ENCODE peak calls at places on chromosome 18, in seven cellular contexts. One of them, this sample, is unnamed.

GRCh38 chr18:61963705-61964104 is 70.9 kb upstream of the RNF152 start:
- DNase-seq in HTR-8/SVneo: no peak
- DNase-seq in stimulated activated CD4-positive, alpha-beta T cell treated with anti-CD3 and anti-CD28 coated beads, TNF-alpha, amount 100 ng/mL, for 1 hour: no peak
- DNase-seq in CD8-positive, alpha-beta memory T cell: no peak
- DNase-seq in HepG2: no peak
- DNase-seq in A673: no peak
- DNase-seq in NCI-H748 treated with DMSO at 0.1 percent for 48 hours: no peak
- DNase-seq in this sample: no peak

GRCh38 chr18:4960578-4960977 is 236.5 kb downstream of the AKAIN1 start:
- DNase-seq in HepG2: no peak
- DNase-seq in stimulated activated CD4-positive, alpha-beta T cell treated with anti-CD3 and anti-CD28 coated beads, TNF-alpha, amount 100 ng/mL, for 1 hour: no peak
- DNase-seq in A673: no peak
- DNase-seq in NCI-H748 treated with DMSO at 0.1 percent for 48 hours: no peak
- DNase-seq in CD8-positive, alpha-beta memory T cell: no peak
- DNase-seq in HTR-8/SVneo: no peak
- DNase-seq in this sample: no peak

GRCh38 chr18:37405229-37405628 is 160.4 kb downstream of the CELF4 start:
- DNase-seq in stimulated activated CD4-positive, alpha-beta T cell treated with anti-CD3 and anti-CD28 coated beads, TNF-alpha, amount 100 ng/mL, for 1 hour: no peak
- DNase-seq in HTR-8/SVneo: no peak
- DNase-seq in CD8-positive, alpha-beta memory T cell: no peak
- DNase-seq in A673: no peak
- DNase-seq in HepG2: no peak
- DNase-seq in NCI-H748 treated with DMSO at 0.1 percent for 48 hours: no peak
- DNase-seq in this sample: no peak

GRCh38 chr18:11487390-11487789 is 122.0 kb upstream of the SLC35G4 start:
- DNase-seq in NCI-H748 treated with DMSO at 0.1 percent for 48 hours: no peak
- DNase-seq in HTR-8/SVneo: no peak
- DNase-seq in HepG2: no peak
- DNase-seq in CD8-positive, alpha-beta memory T cell: no peak
- DNase-seq in A673: no peak
- DNase-seq in stimulated activated CD4-positive, alpha-beta T cell treated with anti-CD3 and anti-CD28 coated beads, TNF-alpha, amount 100 ng/mL, for 1 hour: no peak
- DNase-seq in this sample: peak

GRCh38 chr18:9855686-9856085 is 30.1 kb upstream of the TXNDC2 start:
- DNase-seq in A673: no peak
- DNase-seq in CD8-positive, alpha-beta memory T cell: no peak
- DNase-seq in HTR-8/SVneo: no peak
- DNase-seq in NCI-H748 treated with DMSO at 0.1 percent for 48 hours: no peak
- DNase-seq in stimulated activated CD4-positive, alpha-beta T cell treated with anti-CD3 and anti-CD28 coated beads, TNF-alpha, amount 100 ng/mL, for 1 hour: no peak
- DNase-seq in HepG2: no peak
- DNase-seq in this sample: no peak

GRCh38 chr18:6022840-6023239 is 127.5 kb upstream of the TMEM200C start:
- DNase-seq in NCI-H748 treated with DMSO at 0.1 percent for 48 hours: no peak
- DNase-seq in HepG2: no peak
- DNase-seq in stimulated activated CD4-positive, alpha-beta T cell treated with anti-CD3 and anti-CD28 coated beads, TNF-alpha, amount 100 ng/mL, for 1 hour: no peak
- DNase-seq in A673: no peak
- DNase-seq in HTR-8/SVneo: no peak
- DNase-seq in CD8-positive, alpha-beta memory T cell: no peak
- DNase-seq in this sample: no peak

GRCh38 chr18:52326001-52326400 is 14.0 kb upstream of the DCC start:
- DNase-seq in stimulated activated CD4-positive, alpha-beta T cell treated with anti-CD3 and anti-CD28 coated beads, TNF-alpha, amount 100 ng/mL, for 1 hour: no peak
- DNase-seq in HTR-8/SVneo: no peak
- DNase-seq in A673: peak
- DNase-seq in NCI-H748 treated with DMSO at 0.1 percent for 48 hours: peak
- DNase-seq in CD8-positive, alpha-beta memory T cell: no peak
- DNase-seq in HepG2: no peak
- DNase-seq in this sample: no peak

GRCh38 chr18:10797882-10798281 is 272.1 kb downstream of the NAPG start:
- DNase-seq in CD8-positive, alpha-beta memory T cell: no peak
- DNase-seq in stimulated activated CD4-positive, alpha-beta T cell treated with anti-CD3 and anti-CD28 coated beads, TNF-alpha, amount 100 ng/mL, for 1 hour: no peak
- DNase-seq in HTR-8/SVneo: no peak
- DNase-seq in NCI-H748 treated with DMSO at 0.1 percent for 48 hours: no peak
- DNase-seq in A673: no peak
- DNase-seq in HepG2: no peak
- DNase-seq in this sample: no peak

GRCh38 chr18:58732471-58732870 is 61.2 kb downstream of the MALT1 start:
- DNase-seq in stimulated activated CD4-positive, alpha-beta T cell treated with anti-CD3 and anti-CD28 coated beads, TNF-alpha, amount 100 ng/mL, for 1 hour: no peak
- DNase-seq in NCI-H748 treated with DMSO at 0.1 percent for 48 hours: no peak
- DNase-seq in CD8-positive, alpha-beta memory T cell: no peak
- DNase-seq in HTR-8/SVneo: no peak
- DNase-seq in A673: no peak
- DNase-seq in HepG2: no peak
- DNase-seq in this sample: no peak

This sample was measured in SK-N-SH.